ENCODE peak calls at places on chromosome 12, in seven cellular contexts. W is lung microvascular endothelial cell, J is amygdala, I is heart left ventricle, T is omental fat pad, Y is retina, F is EH. N is an unnamed sample.

GRCh38 chr12:65879878-65880277 is 55.6 kb downstream of the HMGA2 start:
- DNase-seq in W (peak), J (no peak), I (no peak), T (no peak), Y (no peak), F (peak), N (peak)

GRCh38 chr12:131869871-131870418 is 24.5 kb upstream of the ULK1 start:
- DNase-seq in W (peak), J (no peak), I (no peak), T (no peak), Y (no peak), F (peak), N (peak)

GRCh38 chr12:132404956-132405741 is 75.8 kb upstream of the GALNT9 start:
- DNase-seq in W (no peak), J (no peak), I (no peak), T (no peak), Y (no peak), F (no peak), N (no peak)

GRCh38 chr12:102965281-102966155 is 8.0 kb downstream of the ASCL1 start:
- DNase-seq in W (no peak), J (peak), I (no peak), T (no peak), Y (peak), F (no peak), N (peak)

GRCh38 chr12:106131671-106132070 is 7.1 kb downstream of the NUAK1 start:
- DNase-seq in W (peak), J (no peak), I (no peak), T (no peak), Y (no peak), F (peak), N (peak)

GRCh38 chr12:52145941-52146821 is 45.6 kb downstream of the KRT80 start:
- DNase-seq in W (no peak), J (no peak), I (no peak), T (no peak), Y (no peak), F (no peak), N (no peak)

GRCh38 chr12:88314706-88315105 is 172.6 kb downstream of the TMTC3 start:
- DNase-seq in W (no peak), J (no peak), I (no peak), T (no peak), Y (no peak), F (no peak), N (no peak)

GRCh38 chr12:49698619-49699545 is 8.3 kb downstream of the FMNL3 start:
- DNase-seq in W (peak), J (no peak), I (peak), T (no peak), Y (no peak), F (peak), N (peak)

GRCh38 chr12:15532364-15532977 is 210.2 kb downstream of the PTPRO start:
- DNase-seq in W (peak), J (no peak), I (no peak), T (no peak), Y (no peak), F (peak), N (peak)

GRCh38 chr12:12896261-12896660 is 4.9 kb downstream of the GPRC5A start:
- DNase-seq in W (no peak), J (no peak), I (no peak), T (no peak), Y (no peak), F (peak), N (no peak)

GRCh38 chr12:48995061-48995879 is 3.9 kb downstream of the DDN start:
- DNase-seq in W (peak), J (peak), I (peak), T (peak), Y (peak), F (peak), N (peak)

GRCh38 chr12:94172031-94172430 is 23.7 kb downstream of the PLXNC1 start:
- DNase-seq in W (no peak), J (no peak), I (no peak), T (no peak), Y (no peak), F (no peak), N (no peak)

GRCh38 chr12:2364566-2365165 is 311.9 kb downstream of the CACNA1C start:
- DNase-seq in W (no peak), J (no peak), I (no peak), T (no peak), Y (no peak), F (no peak), N (no peak)

GRCh38 chr12:3362751-3363150 is 128.3 kb upstream of the PRMT8 start:
- DNase-seq in W (no peak), J (no peak), I (no peak), T (no peak), Y (no peak), F (no peak), N (peak)

GRCh38 chr12:23099604-23100003 is 474.6 kb downstream of the ETNK1 start:
- DNase-seq in W (peak), J (no peak), I (no peak), T (no peak), Y (no peak), F (no peak), N (no peak)

GRCh38 chr12:65640489-65640901 is 183.8 kb upstream of the HMGA2 start:
- DNase-seq in W (no peak), J (no peak), I (peak), T (no peak), Y (no peak), F (peak), N (no peak)

GRCh38 chr12:47938093-47938492 is 25.3 kb upstream of the TMEM106C start:
- DNase-seq in W (no peak), J (no peak), I (no peak), T (no peak), Y (no peak), F (peak), N (no peak)

GRCh38 chr12:52832451-52832850 is 1.7 kb downstream of the KRT79 start:
- DNase-seq in W (no peak), J (no peak), I (no peak), T (no peak), Y (no peak), F (no peak), N (no peak)

GRCh38 chr12:27571463-27571862 is 47.5 kb downstream of the PPFIBP1 start:
- DNase-seq in W (peak), J (no peak), I (no peak), T (no peak), Y (no peak), F (peak), N (no peak)

GRCh38 chr12:108689314-108690190 is 41.8 kb downstream of the CORO1C start:
- DNase-seq in W (peak), J (no peak), I (peak), T (no peak), Y (no peak), F (peak), N (peak)

GRCh38 chr12:106692896-106693295 is 81.6 kb upstream of the RIC8B start:
- DNase-seq in W (no peak), J (no peak), I (no peak), T (no peak), Y (no peak), F (no peak), N (no peak)

GRCh38 chr12:102120564-102120873 is 536 bp downstream of the PARPBP start:
- DNase-seq in W (no peak), J (no peak), I (no peak), T (no peak), Y (no peak), F (no peak), N (no peak)

GRCh38 chr12:123990512-123990911 is 17.5 kb downstream of the ZNF664 start:
- DNase-seq in W (peak), J (no peak), I (peak), T (no peak), Y (no peak), F (peak), N (no peak)

GRCh38 chr12:1741154-1741949 is 50.5 kb downstream of the ADIPOR2 start:
- DNase-seq in W (no peak), J (no peak), I (no peak), T (no peak), Y (no peak), F (peak), N (no peak)

GRCh38 chr12:91778938-91779400 is 366.7 kb downstream of the BTG1 start:
- DNase-seq in W (peak), J (no peak), I (no peak), T (peak), Y (no peak), F (peak), N (peak)

GRCh38 chr12:27177716-27178115 is 66.4 kb upstream of the STK38L start:
- DNase-seq in W (peak), J (no peak), I (no peak), T (no peak), Y (no peak), F (peak), N (no peak)

GRCh38 chr12:108826115-108826806 is 31.1 kb downstream of the SSH1 start:
- DNase-seq in W (peak), J (no peak), I (peak), T (no peak), Y (peak), F (peak), N (peak)

GRCh38 chr12:130775953-130776856 is 60.1 kb upstream of the RIMBP2 start:
- DNase-seq in W (peak), J (no peak), I (peak), T (no peak), Y (peak), F (peak), N (peak)

GRCh38 chr12:92042791-92043531 is 102.7 kb downstream of the BTG1 start:
- DNase-seq in W (no peak), J (no peak), I (no peak), T (no peak), Y (no peak), F (peak), N (no peak)

GRCh38 chr12:89357297-89357730 is 5.0 kb upstream of the DUSP6 start:
- DNase-seq in W (no peak), J (no peak), I (no peak), T (no peak), Y (peak), F (no peak), N (peak)

GRCh38 chr12:51951199-51951842 is at the start of gene ACVR1B:
- DNase-seq in W (peak), J (peak), I (peak), T (peak), Y (peak), F (peak), N (peak)

GRCh38 chr12:109762673-109763191 is 49.1 kb downstream of the FAM222A start:
- DNase-seq in W (no peak), J (no peak), I (no peak), T (no peak), Y (no peak), F (no peak), N (no peak)

GRCh38 chr12:51171884-51172514 is 936 bp downstream of the TFCP2 start:
- DNase-seq in W (peak), J (no peak), I (no peak), T (no peak), Y (no peak), F (peak), N (no peak)

GRCh38 chr12:14998941-14999340 is 26.1 kb downstream of the PDE6H start:
- DNase-seq in W (no peak), J (no peak), I (no peak), T (no peak), Y (no peak), F (no peak), N (peak)

GRCh38 chr12:99498756-99499155 is 148.8 kb upstream of the GARIN6 start:
- DNase-seq in W (no peak), J (no peak), I (no peak), T (no peak), Y (no peak), F (peak), N (no peak)

GRCh38 chr12:39357046-39357445 is 85.9 kb downstream of the KIF21A start:
- DNase-seq in W (no peak), J (no peak), I (no peak), T (no peak), Y (no peak), F (no peak), N (peak)

GRCh38 chr12:53063708-53064612 is 14.1 kb downstream of the TNS2 start:
- DNase-seq in W (no peak), J (no peak), I (peak), T (peak), Y (no peak), F (peak), N (no peak)